ENCODE peak calls at places on chromosomes 16 and 17, in nine cellular contexts. One of them, this sample, is unnamed.

GRCh38 chr17:50540485-50541401 is 6.2 kb upstream of the SPATA20 start:
- DNase-seq in glutamatergic neuron: no peak
- DNase-seq in stimulated activated CD4-positive, alpha-beta T cell treated with anti-CD3 and anti-CD28 coated beads, Interleukin-1b, Interleukin-23, amount 100 ng/mL, for 1 hour: no peak
- DNase-seq in frontal cortex: no peak
- DNase-seq in H9: no peak
- DNase-seq in right atrium auricular region: no peak
- DNase-seq in effector CD4-positive, alpha-beta T cell: no peak
- DNase-seq in activated CD4-positive, CD25-positive, alpha-beta regulatory T cell treated with anti-CD3 and anti-CD28 coated beads, Interleukin-2, amount 50 U/mL, for 72 hours: no peak
- DNase-seq in bronchial epithelial cell: no peak
- DNase-seq in this sample: no peak

GRCh38 chr16:2852003-2852730 is 5.8 kb downstream of the PRSS22 start:
- DNase-seq in bronchial epithelial cell: no peak
- DNase-seq in H9: no peak
- DNase-seq in right atrium auricular region: no peak
- DNase-seq in stimulated activated CD4-positive, alpha-beta T cell treated with anti-CD3 and anti-CD28 coated beads, Interleukin-1b, Interleukin-23, amount 100 ng/mL, for 1 hour: no peak
- DNase-seq in glutamatergic neuron: no peak
- DNase-seq in activated CD4-positive, CD25-positive, alpha-beta regulatory T cell treated with anti-CD3 and anti-CD28 coated beads, Interleukin-2, amount 50 U/mL, for 72 hours: no peak
- DNase-seq in frontal cortex: no peak
- DNase-seq in effector CD4-positive, alpha-beta T cell: no peak
- DNase-seq in this sample: no peak

GRCh38 chr17:77831497-77832179 is 126.9 kb upstream of the TNRC6C start:
- DNase-seq in activated CD4-positive, CD25-positive, alpha-beta regulatory T cell treated with anti-CD3 and anti-CD28 coated beads, Interleukin-2, amount 50 U/mL, for 72 hours: peak; percentile 15
- DNase-seq in frontal cortex: no peak
- DNase-seq in right atrium auricular region: peak; percentile 76
- DNase-seq in effector CD4-positive, alpha-beta T cell: no peak
- DNase-seq in glutamatergic neuron: no peak
- DNase-seq in bronchial epithelial cell: no peak
- DNase-seq in stimulated activated CD4-positive, alpha-beta T cell treated with anti-CD3 and anti-CD28 coated beads, Interleukin-1b, Interleukin-23, amount 100 ng/mL, for 1 hour: no peak
- DNase-seq in H9: no peak
- DNase-seq in this sample: peak; percentile 31

GRCh38 chr16:50246299-50247122 is 19.8 kb upstream of the ADCY7 start:
- DNase-seq in bronchial epithelial cell: no peak
- DNase-seq in frontal cortex: no peak
- DNase-seq in H9: no peak
- DNase-seq in stimulated activated CD4-positive, alpha-beta T cell treated with anti-CD3 and anti-CD28 coated beads, Interleukin-1b, Interleukin-23, amount 100 ng/mL, for 1 hour: no peak
- DNase-seq in right atrium auricular region: peak; percentile 62
- DNase-seq in glutamatergic neuron: peak; percentile 74
- DNase-seq in effector CD4-positive, alpha-beta T cell: no peak
- DNase-seq in activated CD4-positive, CD25-positive, alpha-beta regulatory T cell treated with anti-CD3 and anti-CD28 coated beads, Interleukin-2, amount 50 U/mL, for 72 hours: no peak
- DNase-seq in this sample: no peak

GRCh38 chr17:74402070-74402469 is 29.8 kb upstream of the GPRC5C start:
- DNase-seq in stimulated activated CD4-positive, alpha-beta T cell treated with anti-CD3 and anti-CD28 coated beads, Interleukin-1b, Interleukin-23, amount 100 ng/mL, for 1 hour: no peak
- DNase-seq in glutamatergic neuron: no peak
- DNase-seq in frontal cortex: no peak
- DNase-seq in right atrium auricular region: no peak
- DNase-seq in activated CD4-positive, CD25-positive, alpha-beta regulatory T cell treated with anti-CD3 and anti-CD28 coated beads, Interleukin-2, amount 50 U/mL, for 72 hours: no peak
- DNase-seq in bronchial epithelial cell: no peak
- DNase-seq in effector CD4-positive, alpha-beta T cell: no peak
- DNase-seq in H9: no peak
- DNase-seq in this sample: no peak

GRCh38 chr17:307741-308507 is 44.7 kb downstream of the RPH3AL start:
- DNase-seq in effector CD4-positive, alpha-beta T cell: no peak
- DNase-seq in H9: no peak
- DNase-seq in frontal cortex: no peak
- DNase-seq in right atrium auricular region: no peak
- DNase-seq in glutamatergic neuron: peak; percentile 26
- DNase-seq in bronchial epithelial cell: no peak
- DNase-seq in activated CD4-positive, CD25-positive, alpha-beta regulatory T cell treated with anti-CD3 and anti-CD28 coated beads, Interleukin-2, amount 50 U/mL, for 72 hours: no peak
- DNase-seq in stimulated activated CD4-positive, alpha-beta T cell treated with anti-CD3 and anti-CD28 coated beads, Interleukin-1b, Interleukin-23, amount 100 ng/mL, for 1 hour: no peak
- DNase-seq in this sample: no peak

GRCh38 chr17:62641101-62641500 is 13.6 kb downstream of the MRC2 start:
- DNase-seq in stimulated activated CD4-positive, alpha-beta T cell treated with anti-CD3 and anti-CD28 coated beads, Interleukin-1b, Interleukin-23, amount 100 ng/mL, for 1 hour: no peak
- DNase-seq in bronchial epithelial cell: no peak
- DNase-seq in right atrium auricular region: no peak
- DNase-seq in activated CD4-positive, CD25-positive, alpha-beta regulatory T cell treated with anti-CD3 and anti-CD28 coated beads, Interleukin-2, amount 50 U/mL, for 72 hours: no peak
- DNase-seq in effector CD4-positive, alpha-beta T cell: no peak
- DNase-seq in H9: no peak
- DNase-seq in frontal cortex: no peak
- DNase-seq in glutamatergic neuron: no peak
- DNase-seq in this sample: no peak

GRCh38 chr16:9091867-9092281 is 430 bp downstream of the HAPSTR1 start:
- DNase-seq in right atrium auricular region: no peak
- DNase-seq in H9: no peak
- DNase-seq in bronchial epithelial cell: no peak
- DNase-seq in stimulated activated CD4-positive, alpha-beta T cell treated with anti-CD3 and anti-CD28 coated beads, Interleukin-1b, Interleukin-23, amount 100 ng/mL, for 1 hour: no peak
- DNase-seq in frontal cortex: peak; percentile 55
- DNase-seq in effector CD4-positive, alpha-beta T cell: peak; percentile 24
- DNase-seq in activated CD4-positive, CD25-positive, alpha-beta regulatory T cell treated with anti-CD3 and anti-CD28 coated beads, Interleukin-2, amount 50 U/mL, for 72 hours: no peak
- DNase-seq in glutamatergic neuron: no peak
- DNase-seq in this sample: no peak

GRCh38 chr16:19810817-19811731 is 73.6 kb downstream of the GPRC5B start:
- DNase-seq in glutamatergic neuron: no peak
- DNase-seq in H9: no peak
- DNase-seq in frontal cortex: no peak
- DNase-seq in effector CD4-positive, alpha-beta T cell: no peak
- DNase-seq in stimulated activated CD4-positive, alpha-beta T cell treated with anti-CD3 and anti-CD28 coated beads, Interleukin-1b, Interleukin-23, amount 100 ng/mL, for 1 hour: no peak
- DNase-seq in bronchial epithelial cell: peak; percentile 57
- DNase-seq in activated CD4-positive, CD25-positive, alpha-beta regulatory T cell treated with anti-CD3 and anti-CD28 coated beads, Interleukin-2, amount 50 U/mL, for 72 hours: no peak
- DNase-seq in right atrium auricular region: no peak
- DNase-seq in this sample: no peak

GRCh38 chr17:48048321-48049140 is at the start of gene NFE2L1:
- DNase-seq in stimulated activated CD4-positive, alpha-beta T cell treated with anti-CD3 and anti-CD28 coated beads, Interleukin-1b, Interleukin-23, amount 100 ng/mL, for 1 hour: no peak
- DNase-seq in glutamatergic neuron: peak; percentile 86
- DNase-seq in right atrium auricular region: peak; percentile 92
- DNase-seq in effector CD4-positive, alpha-beta T cell: no peak
- DNase-seq in H9: peak; percentile 95
- DNase-seq in frontal cortex: peak; percentile 53
- DNase-seq in bronchial epithelial cell: peak; percentile 70
- DNase-seq in activated CD4-positive, CD25-positive, alpha-beta regulatory T cell treated with anti-CD3 and anti-CD28 coated beads, Interleukin-2, amount 50 U/mL, for 72 hours: no peak
- DNase-seq in this sample: peak; percentile 73

GRCh38 chr16:29811896-29812665 is at the start of gene PRRT2:
- DNase-seq in right atrium auricular region: no peak
- DNase-seq in bronchial epithelial cell: no peak
- DNase-seq in stimulated activated CD4-positive, alpha-beta T cell treated with anti-CD3 and anti-CD28 coated beads, Interleukin-1b, Interleukin-23, amount 100 ng/mL, for 1 hour: no peak
- DNase-seq in activated CD4-positive, CD25-positive, alpha-beta regulatory T cell treated with anti-CD3 and anti-CD28 coated beads, Interleukin-2, amount 50 U/mL, for 72 hours: no peak
- DNase-seq in effector CD4-positive, alpha-beta T cell: no peak
- DNase-seq in frontal cortex: peak; percentile 69
- DNase-seq in H9: peak; percentile 70
- DNase-seq in glutamatergic neuron: peak; percentile 92
- DNase-seq in this sample: no peak

GRCh38 chr16:48384305-48384981 is 770 bp downstream of the SIAH1 start:
- DNase-seq in activated CD4-positive, CD25-positive, alpha-beta regulatory T cell treated with anti-CD3 and anti-CD28 coated beads, Interleukin-2, amount 50 U/mL, for 72 hours: peak; percentile 53
- DNase-seq in stimulated activated CD4-positive, alpha-beta T cell treated with anti-CD3 and anti-CD28 coated beads, Interleukin-1b, Interleukin-23, amount 100 ng/mL, for 1 hour: no peak
- DNase-seq in glutamatergic neuron: peak; percentile 79
- DNase-seq in H9: peak; percentile 69
- DNase-seq in frontal cortex: peak; percentile 89
- DNase-seq in effector CD4-positive, alpha-beta T cell: peak; percentile 5
- DNase-seq in right atrium auricular region: peak; percentile 58
- DNase-seq in bronchial epithelial cell: no peak
- DNase-seq in this sample: no peak

GRCh38 chr17:52071712-52072111 is 86.8 kb downstream of the CA10 start:
- DNase-seq in frontal cortex: no peak
- DNase-seq in stimulated activated CD4-positive, alpha-beta T cell treated with anti-CD3 and anti-CD28 coated beads, Interleukin-1b, Interleukin-23, amount 100 ng/mL, for 1 hour: no peak
- DNase-seq in bronchial epithelial cell: no peak
- DNase-seq in right atrium auricular region: no peak
- DNase-seq in effector CD4-positive, alpha-beta T cell: no peak
- DNase-seq in H9: no peak
- DNase-seq in glutamatergic neuron: no peak
- DNase-seq in activated CD4-positive, CD25-positive, alpha-beta regulatory T cell treated with anti-CD3 and anti-CD28 coated beads, Interleukin-2, amount 50 U/mL, for 72 hours: no peak
- DNase-seq in this sample: no peak

GRCh38 chr16:441447-441846 is 16.0 kb downstream of the RAB11FIP3 start:
- DNase-seq in activated CD4-positive, CD25-positive, alpha-beta regulatory T cell treated with anti-CD3 and anti-CD28 coated beads, Interleukin-2, amount 50 U/mL, for 72 hours: no peak
- DNase-seq in H9: no peak
- DNase-seq in frontal cortex: no peak
- DNase-seq in glutamatergic neuron: no peak
- DNase-seq in stimulated activated CD4-positive, alpha-beta T cell treated with anti-CD3 and anti-CD28 coated beads, Interleukin-1b, Interleukin-23, amount 100 ng/mL, for 1 hour: no peak
- DNase-seq in effector CD4-positive, alpha-beta T cell: no peak
- DNase-seq in bronchial epithelial cell: no peak
- DNase-seq in right atrium auricular region: no peak
- DNase-seq in this sample: no peak

GRCh38 chr16:10080031-10080772 is 102.0 kb downstream of the GRIN2A start:
- DNase-seq in right atrium auricular region: peak; percentile 62
- DNase-seq in H9: no peak
- DNase-seq in stimulated activated CD4-positive, alpha-beta T cell treated with anti-CD3 and anti-CD28 coated beads, Interleukin-1b, Interleukin-23, amount 100 ng/mL, for 1 hour: no peak
- DNase-seq in glutamatergic neuron: no peak
- DNase-seq in frontal cortex: no peak
- DNase-seq in bronchial epithelial cell: peak; percentile 44
- DNase-seq in activated CD4-positive, CD25-positive, alpha-beta regulatory T cell treated with anti-CD3 and anti-CD28 coated beads, Interleukin-2, amount 50 U/mL, for 72 hours: no peak
- DNase-seq in effector CD4-positive, alpha-beta T cell: no peak
- DNase-seq in this sample: no peak

GRCh38 chr17:32819035-32819434 is 57.9 kb downstream of the MYO1D start:
- DNase-seq in bronchial epithelial cell: no peak
- DNase-seq in stimulated activated CD4-positive, alpha-beta T cell treated with anti-CD3 and anti-CD28 coated beads, Interleukin-1b, Interleukin-23, amount 100 ng/mL, for 1 hour: no peak
- DNase-seq in frontal cortex: no peak
- DNase-seq in activated CD4-positive, CD25-positive, alpha-beta regulatory T cell treated with anti-CD3 and anti-CD28 coated beads, Interleukin-2, amount 50 U/mL, for 72 hours: no peak
- DNase-seq in right atrium auricular region: no peak
- DNase-seq in effector CD4-positive, alpha-beta T cell: no peak
- DNase-seq in glutamatergic neuron: no peak
- DNase-seq in H9: no peak
- DNase-seq in this sample: no peak

GRCh38 chr16:907819-908218 is 63.0 kb downstream of the LMF1 start:
- DNase-seq in glutamatergic neuron: no peak
- DNase-seq in bronchial epithelial cell: no peak
- DNase-seq in stimulated activated CD4-positive, alpha-beta T cell treated with anti-CD3 and anti-CD28 coated beads, Interleukin-1b, Interleukin-23, amount 100 ng/mL, for 1 hour: no peak
- DNase-seq in frontal cortex: no peak
- DNase-seq in right atrium auricular region: no peak
- DNase-seq in H9: no peak
- DNase-seq in activated CD4-positive, CD25-positive, alpha-beta regulatory T cell treated with anti-CD3 and anti-CD28 coated beads, Interleukin-2, amount 50 U/mL, for 72 hours: no peak
- DNase-seq in effector CD4-positive, alpha-beta T cell: no peak
- DNase-seq in this sample: no peak

GRCh38 chr17:82949361-82949760 is 109.5 kb upstream of the ZNF750 start:
- DNase-seq in H9: no peak
- DNase-seq in frontal cortex: no peak
- DNase-seq in glutamatergic neuron: no peak
- DNase-seq in effector CD4-positive, alpha-beta T cell: no peak
- DNase-seq in stimulated activated CD4-positive, alpha-beta T cell treated with anti-CD3 and anti-CD28 coated beads, Interleukin-1b, Interleukin-23, amount 100 ng/mL, for 1 hour: no peak
- DNase-seq in bronchial epithelial cell: no peak
- DNase-seq in activated CD4-positive, CD25-positive, alpha-beta regulatory T cell treated with anti-CD3 and anti-CD28 coated beads, Interleukin-2, amount 50 U/mL, for 72 hours: no peak
- DNase-seq in right atrium auricular region: no peak
- DNase-seq in this sample: no peak

GRCh38 chr16:3123986-3124886 is 10.6 kb upstream of the ZNF213 start:
- DNase-seq in frontal cortex: peak; percentile 91
- DNase-seq in glutamatergic neuron: peak; percentile 100
- DNase-seq in effector CD4-positive, alpha-beta T cell: peak; percentile 97
- DNase-seq in activated CD4-positive, CD25-positive, alpha-beta regulatory T cell treated with anti-CD3 and anti-CD28 coated beads, Interleukin-2, amount 50 U/mL, for 72 hours: peak; percentile 97
- DNase-seq in right atrium auricular region: peak; percentile 96
- DNase-seq in H9: peak; percentile 97
- DNase-seq in bronchial epithelial cell: peak; percentile 84
- DNase-seq in stimulated activated CD4-positive, alpha-beta T cell treated with anti-CD3 and anti-CD28 coated beads, Interleukin-1b, Interleukin-23, amount 100 ng/mL, for 1 hour: peak; percentile 95
- DNase-seq in this sample: peak; percentile 71

GRCh38 chr17:33028778-33029177 is 37.1 kb downstream of the SPACA3 start:
- DNase-seq in activated CD4-positive, CD25-positive, alpha-beta regulatory T cell treated with anti-CD3 and anti-CD28 coated beads, Interleukin-2, amount 50 U/mL, for 72 hours: no peak
- DNase-seq in effector CD4-positive, alpha-beta T cell: no peak
- DNase-seq in right atrium auricular region: no peak
- DNase-seq in bronchial epithelial cell: no peak
- DNase-seq in stimulated activated CD4-positive, alpha-beta T cell treated with anti-CD3 and anti-CD28 coated beads, Interleukin-1b, Interleukin-23, amount 100 ng/mL, for 1 hour: no peak
- DNase-seq in frontal cortex: no peak
- DNase-seq in H9: no peak
- DNase-seq in glutamatergic neuron: no peak
- DNase-seq in this sample: no peak

GRCh38 chr17:18191071-18191667 is 7.5 kb downstream of the ALKBH5 start:
- DNase-seq in H9: no peak
- DNase-seq in activated CD4-positive, CD25-positive, alpha-beta regulatory T cell treated with anti-CD3 and anti-CD28 coated beads, Interleukin-2, amount 50 U/mL, for 72 hours: no peak
- DNase-seq in glutamatergic neuron: no peak
- DNase-seq in frontal cortex: no peak
- DNase-seq in stimulated activated CD4-positive, alpha-beta T cell treated with anti-CD3 and anti-CD28 coated beads, Interleukin-1b, Interleukin-23, amount 100 ng/mL, for 1 hour: no peak
- DNase-seq in right atrium auricular region: peak; percentile 68
- DNase-seq in bronchial epithelial cell: no peak
- DNase-seq in effector CD4-positive, alpha-beta T cell: no peak
- DNase-seq in this sample: no peak

This sample was measured in skeletal muscle cell.